ENCODE peak calls at places on chromosomes 4 and X, in six cellular contexts. One of them, this sample, is unnamed.

GRCh38 chr4:117249333-117249732 is 164.0 kb upstream of the TRAM1L1 start:
- DNase-seq in tibial nerve: no peak
- DNase-seq in IMR-90: no peak
- DNase-seq in esophagus squamous epithelium: no peak
- DNase-seq in AG04450: no peak
- DNase-seq in upper lobe of left lung: no peak
- DNase-seq in this sample: no peak

GRCh38 chr4:159768011-159768410 is 665.1 kb downstream of the RAPGEF2 start:
- DNase-seq in esophagus squamous epithelium: no peak
- DNase-seq in tibial nerve: no peak
- DNase-seq in AG04450: no peak
- DNase-seq in IMR-90: no peak
- DNase-seq in upper lobe of left lung: no peak
- DNase-seq in this sample: no peak

GRCh38 chr4:182978152-182978827 is 61.1 kb upstream of the DCTD start:
- DNase-seq in upper lobe of left lung: no peak
- DNase-seq in tibial nerve: no peak
- DNase-seq in AG04450: no peak
- DNase-seq in esophagus squamous epithelium: no peak
- DNase-seq in IMR-90: peak
- DNase-seq in this sample: no peak

GRCh38 chr4:100189820-100190642 is at the start of gene DDIT4L:
- DNase-seq in upper lobe of left lung: peak
- DNase-seq in IMR-90: peak
- DNase-seq in esophagus squamous epithelium: no peak
- DNase-seq in tibial nerve: no peak
- DNase-seq in AG04450: no peak
- DNase-seq in this sample: no peak

GRCh38 chr4:148214529-148215166 is 227.6 kb downstream of the NR3C2 start:
- DNase-seq in esophagus squamous epithelium: no peak
- DNase-seq in IMR-90: peak
- DNase-seq in upper lobe of left lung: peak
- DNase-seq in AG04450: no peak
- DNase-seq in tibial nerve: peak
- DNase-seq in this sample: no peak

GRCh38 chr4:94961420-94961819 is 203.7 kb downstream of the BMPR1B start:
- DNase-seq in IMR-90: peak
- DNase-seq in esophagus squamous epithelium: no peak
- DNase-seq in upper lobe of left lung: no peak
- DNase-seq in tibial nerve: no peak
- DNase-seq in AG04450: no peak
- DNase-seq in this sample: no peak

GRCh38 chrX:34426334-34426733 is 230.8 kb downstream of the TMEM47 start:
- DNase-seq in upper lobe of left lung: no peak
- DNase-seq in IMR-90: no peak
- DNase-seq in esophagus squamous epithelium: no peak
- DNase-seq in AG04450: no peak
- DNase-seq in tibial nerve: no peak
- DNase-seq in this sample: no peak

GRCh38 chrX:136497556-136498048 is at the start of gene HTATSF1:
- DNase-seq in AG04450: no peak
- DNase-seq in IMR-90: no peak
- DNase-seq in esophagus squamous epithelium: no peak
- DNase-seq in tibial nerve: no peak
- DNase-seq in upper lobe of left lung: no peak
- DNase-seq in this sample: no peak

GRCh38 chrX:11100281-11101035 is 10.7 kb upstream of the HCCS start:
- DNase-seq in upper lobe of left lung: no peak
- DNase-seq in AG04450: peak
- DNase-seq in tibial nerve: peak
- DNase-seq in IMR-90: peak
- DNase-seq in esophagus squamous epithelium: no peak
- DNase-seq in this sample: peak

GRCh38 chr4:100736651-100737450 is 219.0 kb upstream of the EMCN start:
- DNase-seq in tibial nerve: peak
- DNase-seq in AG04450: no peak
- DNase-seq in esophagus squamous epithelium: no peak
- DNase-seq in upper lobe of left lung: no peak
- DNase-seq in IMR-90: peak
- DNase-seq in this sample: peak

GRCh38 chrX:153526040-153526439 is 8.6 kb downstream of the ATP2B3 start:
- DNase-seq in upper lobe of left lung: no peak
- DNase-seq in esophagus squamous epithelium: no peak
- DNase-seq in IMR-90: no peak
- DNase-seq in AG04450: no peak
- DNase-seq in tibial nerve: no peak
- DNase-seq in this sample: no peak

GRCh38 chrX:44748014-44748413 is 95.8 kb upstream of the DUSP21 start:
- DNase-seq in tibial nerve: no peak
- DNase-seq in upper lobe of left lung: no peak
- DNase-seq in IMR-90: no peak
- DNase-seq in esophagus squamous epithelium: no peak
- DNase-seq in AG04450: no peak
- DNase-seq in this sample: no peak

GRCh38 chr4:117400039-117400835 is 314.9 kb upstream of the TRAM1L1 start:
- DNase-seq in upper lobe of left lung: no peak
- DNase-seq in esophagus squamous epithelium: no peak
- DNase-seq in IMR-90: peak
- DNase-seq in AG04450: peak
- DNase-seq in tibial nerve: no peak
- DNase-seq in this sample: peak

DNA sequence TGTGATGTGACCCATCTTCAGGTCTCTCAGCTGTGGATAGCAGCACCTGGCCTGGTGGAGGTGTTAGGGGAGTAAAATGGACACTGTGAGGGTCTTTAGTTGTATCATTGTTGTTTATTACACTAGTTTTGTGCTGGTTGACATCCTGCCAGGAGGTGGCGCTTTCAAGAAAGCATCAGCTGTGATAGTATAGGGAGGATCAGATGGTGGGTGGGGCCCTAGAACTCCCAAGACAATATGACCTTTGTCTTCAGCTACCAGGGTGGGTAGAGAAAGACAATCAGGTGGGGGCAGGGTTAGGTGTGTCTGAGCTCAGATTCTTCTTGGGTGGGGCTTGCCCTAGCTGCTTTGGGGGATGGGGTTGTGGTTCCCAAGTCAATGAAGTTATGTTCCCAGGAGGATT is 162.8 kb downstream of the PPP1R2C start:
- DNase-seq in upper lobe of left lung: no peak
- DNase-seq in esophagus squamous epithelium: no peak
- DNase-seq in tibial nerve: no peak
- DNase-seq in AG04450: no peak
- DNase-seq in IMR-90: no peak
- DNase-seq in this sample: no peak
- TF ChIP-seq CTCF in upper lobe of left lung: no peak
- TF ChIP-seq CTCF in esophagus squamous epithelium: no peak
- TF ChIP-seq CTCF in tibial nerve: no peak
- TF ChIP-seq CTCF in AG04450: no peak
- TF ChIP-seq CTCF in IMR-90: no peak
- TF ChIP-seq CTCF in this sample: no peak

GRCh38 chr4:36130641-36131040 is 113.7 kb downstream of the ARAP2 start:
- DNase-seq in esophagus squamous epithelium: no peak
- DNase-seq in IMR-90: no peak
- DNase-seq in upper lobe of left lung: no peak
- DNase-seq in AG04450: no peak
- DNase-seq in tibial nerve: no peak
- DNase-seq in this sample: no peak
- H3K4me3 ChIP-seq in esophagus squamous epithelium: no peak
- H3K4me3 ChIP-seq in IMR-90: no peak
- H3K4me3 ChIP-seq in upper lobe of left lung: no peak
- H3K4me3 ChIP-seq in AG04450: no peak
- H3K4me3 ChIP-seq in tibial nerve: no peak
- H3K4me3 ChIP-seq in this sample: no peak

DNA sequence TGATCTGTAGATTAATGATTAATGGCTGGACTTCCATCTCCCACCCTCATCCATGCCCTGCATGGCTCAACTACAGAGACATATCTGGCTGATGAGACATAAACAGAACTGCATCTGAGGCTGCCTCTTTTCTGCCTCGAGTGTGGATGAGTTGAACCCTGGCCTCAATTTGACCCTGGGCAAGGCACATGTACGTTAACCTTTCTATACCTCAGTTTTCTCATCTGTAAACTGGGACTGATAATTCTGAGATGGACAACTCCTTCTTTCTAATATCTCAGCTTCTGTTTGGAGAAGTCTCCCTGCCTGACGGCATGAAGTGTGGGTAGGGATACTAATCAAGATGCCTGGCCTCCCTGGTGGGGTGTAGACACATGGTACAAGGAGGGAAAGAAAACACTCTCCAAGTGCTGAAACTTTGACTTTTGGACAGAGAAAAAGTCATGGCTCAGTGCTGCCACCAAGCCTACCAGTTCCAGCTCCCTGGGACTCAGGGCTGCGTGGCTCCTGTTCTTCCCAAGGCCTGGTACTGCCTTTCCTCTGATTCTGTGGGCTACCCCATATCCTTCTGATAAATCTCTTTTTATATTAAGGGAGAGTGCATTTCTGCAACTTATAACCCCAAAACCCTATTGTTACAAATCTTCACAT is 64.4 kb downstream of the HAUS3 start:
- DNase-seq in esophagus squamous epithelium: no peak
- DNase-seq in IMR-90: no peak
- DNase-seq in upper lobe of left lung: no peak
- DNase-seq in tibial nerve: no peak
- DNase-seq in AG04450: no peak
- DNase-seq in this sample: no peak
- TF ChIP-seq CTCF in esophagus squamous epithelium: no peak
- TF ChIP-seq CTCF in IMR-90: no peak
- TF ChIP-seq CTCF in upper lobe of left lung: no peak
- TF ChIP-seq CTCF in tibial nerve: no peak
- TF ChIP-seq CTCF in AG04450: peak
- TF ChIP-seq CTCF in this sample: no peak

GRCh38 chrX:110161361-110161686 is 156.6 kb downstream of the AMMECR1 start:
- DNase-seq in AG04450: no peak
- DNase-seq in IMR-90: no peak
- DNase-seq in tibial nerve: no peak
- DNase-seq in esophagus squamous epithelium: no peak
- DNase-seq in upper lobe of left lung: no peak
- DNase-seq in this sample: no peak

GRCh38 chrX:110162867-110163266 is 155.0 kb downstream of the AMMECR1 start:
- DNase-seq in esophagus squamous epithelium: no peak
- DNase-seq in IMR-90: no peak
- DNase-seq in upper lobe of left lung: no peak
- DNase-seq in tibial nerve: no peak
- DNase-seq in AG04450: no peak
- DNase-seq in this sample: no peak

GRCh38 chrX:110162131-110162530 is 155.8 kb downstream of the AMMECR1 start:
- DNase-seq in esophagus squamous epithelium: no peak
- DNase-seq in AG04450: no peak
- DNase-seq in IMR-90: no peak
- DNase-seq in upper lobe of left lung: no peak
- DNase-seq in tibial nerve: no peak
- DNase-seq in this sample: no peak

GRCh38 chrX:110159865-110160264 is 157.0 kb downstream of the TMEM164 start:
- DNase-seq in IMR-90: no peak
- DNase-seq in esophagus squamous epithelium: no peak
- DNase-seq in AG04450: no peak
- DNase-seq in upper lobe of left lung: no peak
- DNase-seq in tibial nerve: no peak
- DNase-seq in this sample: no peak

DNA sequence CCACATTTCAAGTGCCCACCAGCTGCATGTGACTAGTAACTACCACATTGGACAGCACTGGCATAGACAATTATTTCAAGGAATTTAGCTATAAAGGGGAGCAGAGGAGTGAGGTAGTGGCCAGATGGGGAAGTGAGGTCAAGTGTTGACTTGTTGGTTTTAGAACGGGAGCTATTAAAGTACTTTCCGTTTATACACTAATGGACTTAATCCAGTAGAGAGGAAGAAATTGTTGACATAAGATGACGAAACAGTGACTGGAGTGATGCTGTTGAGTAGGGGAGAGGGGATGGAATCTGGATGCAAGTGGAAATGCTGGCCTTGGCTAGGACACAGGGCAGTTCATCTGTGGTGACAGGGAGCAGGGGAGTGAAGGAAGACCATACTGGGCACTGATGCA is 154.4 kb downstream of the AMMECR1 start:
- DNase-seq in esophagus squamous epithelium: no peak
- DNase-seq in tibial nerve: no peak
- DNase-seq in AG04450: no peak
- DNase-seq in upper lobe of left lung: no peak
- DNase-seq in IMR-90: peak
- DNase-seq in this sample: no peak
- H3K4me3 ChIP-seq in esophagus squamous epithelium: no peak
- H3K4me3 ChIP-seq in tibial nerve: no peak
- H3K4me3 ChIP-seq in AG04450: no peak
- H3K4me3 ChIP-seq in upper lobe of left lung: no peak
- H3K4me3 ChIP-seq in IMR-90: no peak
- H3K4me3 ChIP-seq in this sample: no peak

GRCh38 chr4:20311863-20312262 is 60.2 kb downstream of the SLIT2 start:
- DNase-seq in upper lobe of left lung: no peak
- DNase-seq in AG04450: peak
- DNase-seq in tibial nerve: no peak
- DNase-seq in esophagus squamous epithelium: no peak
- DNase-seq in IMR-90: peak
- DNase-seq in this sample: peak

GRCh38 chr4:20318899-20319291 is 67.2 kb downstream of the SLIT2 start:
- DNase-seq in tibial nerve: no peak
- DNase-seq in AG04450: no peak
- DNase-seq in upper lobe of left lung: no peak
- DNase-seq in IMR-90: peak
- DNase-seq in esophagus squamous epithelium: no peak
- DNase-seq in this sample: no peak

GRCh38 chr4:20318011-20318898 is 66.5 kb downstream of the SLIT2 start:
- DNase-seq in upper lobe of left lung: no peak
- DNase-seq in AG04450: no peak
- DNase-seq in esophagus squamous epithelium: no peak
- DNase-seq in tibial nerve: no peak
- DNase-seq in IMR-90: peak
- DNase-seq in this sample: no peak

GRCh38 chr4:20317424-20317985 is 65.8 kb downstream of the SLIT2 start:
- DNase-seq in esophagus squamous epithelium: no peak
- DNase-seq in AG04450: no peak
- DNase-seq in upper lobe of left lung: no peak
- DNase-seq in IMR-90: no peak
- DNase-seq in tibial nerve: no peak
- DNase-seq in this sample: no peak

GRCh38 chr4:20313237-20314030 is 61.7 kb downstream of the SLIT2 start:
- DNase-seq in upper lobe of left lung: no peak
- DNase-seq in IMR-90: no peak
- DNase-seq in esophagus squamous epithelium: no peak
- DNase-seq in AG04450: no peak
- DNase-seq in tibial nerve: no peak
- DNase-seq in this sample: no peak
- TF ChIP-seq CTCF in upper lobe of left lung: no peak
- TF ChIP-seq CTCF in IMR-90: no peak
- TF ChIP-seq CTCF in esophagus squamous epithelium: no peak
- TF ChIP-seq CTCF in AG04450: no peak
- TF ChIP-seq CTCF in tibial nerve: peak
- TF ChIP-seq CTCF in this sample: no peak

GRCh38 chrX:103517246-103517645 is 2.0 kb downstream of the RAB40A start:
- DNase-seq in esophagus squamous epithelium: no peak
- DNase-seq in AG04450: no peak
- DNase-seq in upper lobe of left lung: no peak
- DNase-seq in IMR-90: peak
- DNase-seq in tibial nerve: no peak
- DNase-seq in this sample: no peak
- H3K4me3 ChIP-seq in esophagus squamous epithelium: no peak
- H3K4me3 ChIP-seq in AG04450: no peak
- H3K4me3 ChIP-seq in upper lobe of left lung: no peak
- H3K4me3 ChIP-seq in IMR-90: no peak
- H3K4me3 ChIP-seq in tibial nerve: no peak
- H3K4me3 ChIP-seq in this sample: no peak

GRCh38 chr4:110139815-110140214 is 58.6 kb downstream of the ELOVL6 start:
- DNase-seq in IMR-90: no peak
- DNase-seq in esophagus squamous epithelium: no peak
- DNase-seq in upper lobe of left lung: no peak
- DNase-seq in AG04450: no peak
- DNase-seq in tibial nerve: no peak
- DNase-seq in this sample: no peak
- TF ChIP-seq CTCF in IMR-90: no peak
- TF ChIP-seq CTCF in esophagus squamous epithelium: no peak
- TF ChIP-seq CTCF in upper lobe of left lung: no peak
- TF ChIP-seq CTCF in AG04450: no peak
- TF ChIP-seq CTCF in tibial nerve: no peak
- TF ChIP-seq CTCF in this sample: no peak

This sample was measured in astrocyte of the cerebellum.